ENCODE peak calls at places on chromosomes 6 and 20, in eight cellular contexts. M is cardiac muscle cell, Y is HCT116, C is heart left ventricle, I is hepatocyte, F is PC-3, S is HepG2, R is SK-N-MC. L is an unnamed sample.

GRCh38 chr6:44126320-44127149 is 717 bp downstream of the MRPL14 start:
- DNase-seq in M (peak; percentile 77), Y (no peak), C (peak; percentile 57), I (peak; percentile 77), F (peak; percentile 59), S (peak; percentile 50), R (no peak), L (peak; percentile 51)

GRCh38 chr6:35691027-35691824 is 2.5 kb upstream of the FKBP5 start:
- DNase-seq in M (no peak), Y (no peak), C (peak; percentile 91), I (peak; percentile 68), F (no peak), S (no peak), R (no peak), L (peak; percentile 91)

GRCh38 chr20:62739581-62740285 is 31.1 kb downstream of the NTSR1 start:
- DNase-seq in M (no peak), Y (no peak), C (peak; percentile 29), I (no peak), F (peak; percentile 76), S (no peak), R (no peak), L (no peak)

GRCh38 chr20:62651285-62652021 is 9.2 kb downstream of the SLCO4A1 start:
- DNase-seq in M (peak; percentile 54), Y (no peak), C (peak; percentile 58), I (peak; percentile 65), F (no peak), S (no peak), R (peak; percentile 85), L (peak; percentile 59)

GRCh38 chr6:83702749-83703148 is 6.2 kb downstream of the SNAP91 start:
- DNase-seq in M (no peak), Y (no peak), C (no peak), I (no peak), F (no peak), S (no peak), R (no peak), L (no peak)

GRCh38 chr20:58710481-58711265 is 18.1 kb downstream of the NPEPL1 start:
- DNase-seq in M (no peak), Y (no peak), C (no peak), I (peak; percentile 3), F (no peak), S (no peak), R (no peak), L (no peak)

GRCh38 chr6:112286010-112286409 is 31.6 kb upstream of the LAMA4 start:
- DNase-seq in M (no peak), Y (no peak), C (no peak), I (no peak), F (no peak), S (no peak), R (no peak), L (no peak)

GRCh38 chr6:49898904-49899566 is 32.7 kb upstream of the CRISP1 start:
- DNase-seq in M (no peak), Y (no peak), C (no peak), I (no peak), F (no peak), S (no peak), R (no peak), L (no peak)

GRCh38 chr20:40771308-40771610 is 82.2 kb upstream of the MAFB start:
- DNase-seq in M (no peak), Y (no peak), C (no peak), I (no peak), F (no peak), S (no peak), R (no peak), L (no peak)

GRCh38 chr6:31652925-31653724 is 664 bp upstream of the BAG6 start:
- DNase-seq in M (peak; percentile 93), Y (no peak), C (peak; percentile 90), I (peak; percentile 92), F (no peak), S (peak; percentile 98), R (no peak), L (peak; percentile 90)

GRCh38 chr6:25570608-25571007 is 81.4 kb upstream of the SCGN start:
- DNase-seq in M (no peak), Y (no peak), C (no peak), I (no peak), F (no peak), S (no peak), R (no peak), L (no peak)

DNA sequence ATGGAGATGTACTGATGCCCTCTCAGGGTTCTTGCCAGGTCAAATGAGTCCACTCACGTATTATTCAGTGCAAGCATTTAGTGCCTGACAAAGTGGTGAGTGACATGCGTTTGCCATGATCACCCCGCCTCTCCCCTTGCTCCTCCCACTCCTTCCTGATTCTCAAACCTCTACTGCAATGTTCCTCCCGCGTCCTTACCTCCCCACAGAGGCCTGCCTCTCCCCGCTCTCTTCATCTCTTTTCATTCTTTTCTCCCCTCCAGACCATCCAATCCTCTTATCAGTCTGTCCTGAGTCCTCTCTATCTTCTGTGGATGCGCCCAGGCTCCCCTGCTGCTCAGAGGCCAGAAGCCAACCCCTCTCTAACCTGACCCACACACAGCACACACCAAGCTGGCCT is 40.7 kb downstream of the KCNK5 start:
- DNase-seq in M (no peak), Y (no peak), C (no peak), I (no peak), F (no peak), S (no peak), R (no peak), L (no peak)
- H3K36me3 ChIP-seq in M (no peaks in the 10 kb centered on the region), Y (peaks cover 5% of the 10 kb centered on the region), C (no peaks in the 10 kb centered on the region), I (no peaks in the 10 kb centered on the region), F (no peaks in the 10 kb centered on the region), S (no peaks in the 10 kb centered on the region), R (no peaks in the 10 kb centered on the region), L (peaks cover 14% of the 10 kb centered on the region)

DNA sequence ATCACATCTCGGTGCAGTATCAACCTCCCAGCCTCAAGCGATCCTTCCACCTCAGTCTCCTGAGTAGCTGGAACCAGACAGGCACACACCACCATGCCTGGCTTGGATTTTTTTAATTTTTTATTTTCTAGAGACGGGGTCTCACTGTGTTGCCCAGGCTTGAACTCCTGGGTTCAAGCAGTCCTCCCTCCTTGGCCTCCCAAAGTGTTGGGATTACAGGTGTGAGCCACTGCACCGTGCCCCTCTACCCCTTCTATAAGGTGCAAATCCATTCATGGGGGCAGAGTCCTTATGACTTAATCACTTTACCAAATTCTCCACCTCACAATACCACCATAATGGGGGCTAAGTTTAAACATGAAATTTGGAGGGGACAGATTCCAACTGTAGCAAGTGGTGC is 37.7 kb downstream of the TMEM181 start:
- DNase-seq in M (no peak), Y (no peak), C (no peak), I (no peak), F (no peak), S (no peak), R (no peak), L (no peak)
- H3K36me3 ChIP-seq in M (peaks cover 24% of the 10 kb centered on the region), Y (peaks cover 13% of the 10 kb centered on the region), C (no peaks in the 10 kb centered on the region), I (no peaks in the 10 kb centered on the region), F (no peaks in the 10 kb centered on the region), S (peaks cover 33% of the 10 kb centered on the region), R (peaks cover 58% of the 10 kb centered on the region), L (peaks cover 14% of the 10 kb centered on the region)

GRCh38 chr20:39474829-39475228 is 512.7 kb downstream of the DHX35 start:
- DNase-seq in M (no peak), Y (no peak), C (no peak), I (no peak), F (no peak), S (no peak), R (peak; percentile 93), L (no peak)

GRCh38 chr20:39479196-39479810 is 517.2 kb downstream of the DHX35 start:
- DNase-seq in M (no peak), Y (no peak), C (no peak), I (no peak), F (no peak), S (no peak), R (no peak), L (no peak)

GRCh38 chr20:39468703-39469102 is 506.6 kb downstream of the DHX35 start:
- DNase-seq in M (no peak), Y (no peak), C (no peak), I (peak; percentile 6), F (no peak), S (no peak), R (no peak), L (no peak)

DNA sequence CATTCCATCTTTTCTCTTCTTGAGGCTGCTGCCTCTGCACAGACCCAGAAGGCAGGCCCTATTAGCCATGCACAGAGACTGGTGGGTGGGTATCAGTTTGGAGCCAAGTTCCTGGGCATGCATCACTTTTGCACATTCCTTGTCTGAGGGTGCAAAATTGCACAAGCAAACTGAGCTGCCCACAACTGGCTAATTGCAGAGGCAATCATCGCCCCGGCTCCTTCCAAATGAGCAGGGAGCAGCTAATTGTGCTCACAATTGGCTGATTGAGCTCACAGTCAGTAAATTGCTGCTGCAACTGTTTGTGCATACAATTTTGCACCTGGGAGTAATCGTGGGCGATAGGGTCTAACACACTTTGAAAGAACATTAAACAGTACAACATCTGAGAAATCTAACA is 511.4 kb downstream of the DHX35 start:
- DNase-seq in M (no peak), Y (no peak), C (no peak), I (no peak), F (no peak), S (no peak), R (no peak), L (no peak)
- H3K36me3 ChIP-seq in M (no peaks in the 10 kb centered on the region), Y (no peaks in the 10 kb centered on the region), C (no peaks in the 10 kb centered on the region), I (no peaks in the 10 kb centered on the region), F (no peaks in the 10 kb centered on the region), S (no peaks in the 10 kb centered on the region), R (no peaks in the 10 kb centered on the region), L (no peaks in the 10 kb centered on the region)

GRCh38 chr20:51692806-51693400 is 75.3 kb downstream of the ATP9A start:
- DNase-seq in M (no peak), Y (no peak), C (no peak), I (no peak), F (no peak), S (no peak), R (no peak), L (no peak)
- H3K36me3 ChIP-seq in M (no peaks in the 10 kb centered on the region), Y (no peaks in the 10 kb centered on the region), C (peaks cover 2% of the 10 kb centered on the region), I (no peaks in the 10 kb centered on the region), F (peaks cover 5% of the 10 kb centered on the region), S (peaks cover 11% of the 10 kb centered on the region), R (no peaks in the 10 kb centered on the region), L (no peaks in the 10 kb centered on the region)

GRCh38 chr6:127328043-127328442 is 15.4 kb downstream of the ECHDC1 start:
- DNase-seq in M (no peak), Y (no peak), C (no peak), I (no peak), F (no peak), S (no peak), R (no peak), L (no peak)
- H3K36me3 ChIP-seq in M (peaks cover 26% of the 10 kb centered on the region), Y (peaks cover 13% of the 10 kb centered on the region), C (no peaks in the 10 kb centered on the region), I (no peaks in the 10 kb centered on the region), F (peaks cover 5% of the 10 kb centered on the region), S (peaks cover 8% of the 10 kb centered on the region), R (peaks cover 48% of the 10 kb centered on the region), L (no peaks in the 10 kb centered on the region)

GRCh38 chr6:24415753-24416152 is 13.0 kb downstream of the MRS2 start:
- DNase-seq in M (no peak), Y (no peak), C (no peak), I (no peak), F (no peak), S (no peak), R (no peak), L (no peak)

GRCh38 chr6:24425091-24425490 is 22.4 kb downstream of the MRS2 start:
- DNase-seq in M (no peak), Y (no peak), C (no peak), I (no peak), F (peak; percentile 75), S (no peak), R (no peak), L (no peak)

DNA sequence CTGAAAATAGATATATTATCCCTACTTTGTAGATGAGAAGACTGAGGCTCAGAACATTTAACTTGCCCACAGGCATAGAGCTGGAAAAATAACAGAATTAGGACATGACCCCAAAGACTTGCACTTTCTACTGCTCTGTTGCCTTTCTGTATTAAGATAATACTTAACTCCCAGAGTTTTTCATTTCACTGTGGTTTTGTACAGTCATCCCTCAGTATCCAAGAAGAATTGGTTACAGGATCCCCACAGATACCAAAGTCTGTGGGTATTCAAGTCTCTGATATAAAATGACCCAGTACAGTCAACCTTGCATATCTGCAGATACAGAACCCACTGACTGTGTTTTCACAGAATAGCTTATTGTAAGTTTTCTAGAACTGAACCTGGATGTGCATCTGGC is 16.8 kb downstream of the MRS2 start:
- DNase-seq in M (no peak), Y (no peak), C (no peak), I (no peak), F (no peak), S (no peak), R (no peak), L (no peak)
- H3K36me3 ChIP-seq in M (peaks cover 91% of the 10 kb centered on the region), Y (peaks cover 63% of the 10 kb centered on the region), C (peaks cover 48% of the 10 kb centered on the region), I (peaks cover 3% of the 10 kb centered on the region), F (peaks cover 77% of the 10 kb centered on the region), S (peaks cover 28% of the 10 kb centered on the region), R (peaks cover 92% of the 10 kb centered on the region), L (peaks cover 4% of the 10 kb centered on the region)